ENCODE peak calls at places on chromosomes 2 and 18, in five cellular contexts. K, Z, E, O and W are unnamed samples.

GRCh38 chr2:172440795-172441194 is 13.4 kb downstream of the ITGA6 start:
- DNase-seq in K (no peak), Z (no peak), E (no peak), O (no peak), W (no peak)

GRCh38 chr18:63083555-63083954 is 236.0 kb downstream of the BCL2 start:
- DNase-seq in K (no peak), Z (no peak), E (no peak), O (no peak), W (no peak)

GRCh38 chr2:182779323-182779722 is 63.3 kb downstream of the DNAJC10 start:
- DNase-seq in K (no peak), Z (no peak), E (no peak), O (no peak), W (no peak)

GRCh38 chr2:17282826-17283225 is 235.4 kb downstream of the RAD51AP2 start:
- DNase-seq in K (no peak), Z (no peak), E (no peak), O (no peak), W (no peak)

GRCh38 chr2:176536739-176537138 is 267.5 kb downstream of the MTX2 start:
- DNase-seq in K (no peak), Z (no peak), E (no peak), O (no peak), W (no peak)

GRCh38 chr2:108388045-108388444 is 10.3 kb downstream of the SULT1C4 start:
- DNase-seq in K (no peak), Z (peak), E (no peak), O (no peak), W (no peak)

GRCh38 chr2:136131484-136131960 is 13.6 kb upstream of the CXCR4 start:
- DNase-seq in K (no peak), Z (no peak), E (no peak), O (no peak), W (no peak)

GRCh38 chr18:75256376-75256775 is 45.8 kb downstream of the TSHZ1 start:
- DNase-seq in K (no peak), Z (no peak), E (no peak), O (no peak), W (no peak)

GRCh38 chr18:43744960-43745740 is 467.9 kb upstream of the SYT4 start:
- DNase-seq in K (no peak), Z (no peak), E (no peak), O (no peak), W (no peak)

GRCh38 chr2:219836647-219837177 is 209.3 kb downstream of the SLC4A3 start:
- DNase-seq in K (no peak), Z (peak), E (peak), O (no peak), W (no peak)

GRCh38 chr2:130844161-130844560 is 7.4 kb downstream of the ARHGEF4 start:
- DNase-seq in K (no peak), Z (no peak), E (no peak), O (no peak), W (no peak)

GRCh38 chr2:230441188-230441897 is 25.3 kb downstream of the SP100 start:
- DNase-seq in K (no peak), Z (no peak), E (no peak), O (peak), W (no peak)

GRCh38 chr2:219286436-219287115 is 7.4 kb downstream of the DNAJB2 start:
- DNase-seq in K (no peak), Z (no peak), E (no peak), O (no peak), W (no peak)

GRCh38 chr2:105797298-105797819 is 52.6 kb downstream of the NCK2 start:
- DNase-seq in K (no peak), Z (no peak), E (peak), O (peak), W (no peak)

GRCh38 chr2:64203131-64204005 is 59.1 kb upstream of the PELI1 start:
- DNase-seq in K (no peak), Z (no peak), E (no peak), O (no peak), W (no peak)

GRCh38 chr2:6828299-6828584 is 37.5 kb downstream of the CMPK2 start:
- DNase-seq in K (no peak), Z (no peak), E (peak), O (no peak), W (no peak)

GRCh38 chr2:61530365-61531148 is 7.6 kb downstream of the XPO1 start:
- DNase-seq in K (no peak), Z (no peak), E (no peak), O (no peak), W (no peak)

GRCh38 chr2:71674158-71674807 is 220.9 kb downstream of the DYSF start:
- DNase-seq in K (no peak), Z (no peak), E (no peak), O (no peak), W (no peak)

GRCh38 chr2:196295005-196295404 is 123.6 kb upstream of the STK17B start:
- DNase-seq in K (no peak), Z (no peak), E (no peak), O (no peak), W (no peak)

GRCh38 chr2:193907561-193907960 is 1712.8 kb upstream of the TMEFF2 start:
- DNase-seq in K (no peak), Z (no peak), E (no peak), O (no peak), W (no peak)
- TF ChIP-seq HDAC2 in K (no peak), Z (no peak), E (no peak), O (no peak), W (no peak)

DNA sequence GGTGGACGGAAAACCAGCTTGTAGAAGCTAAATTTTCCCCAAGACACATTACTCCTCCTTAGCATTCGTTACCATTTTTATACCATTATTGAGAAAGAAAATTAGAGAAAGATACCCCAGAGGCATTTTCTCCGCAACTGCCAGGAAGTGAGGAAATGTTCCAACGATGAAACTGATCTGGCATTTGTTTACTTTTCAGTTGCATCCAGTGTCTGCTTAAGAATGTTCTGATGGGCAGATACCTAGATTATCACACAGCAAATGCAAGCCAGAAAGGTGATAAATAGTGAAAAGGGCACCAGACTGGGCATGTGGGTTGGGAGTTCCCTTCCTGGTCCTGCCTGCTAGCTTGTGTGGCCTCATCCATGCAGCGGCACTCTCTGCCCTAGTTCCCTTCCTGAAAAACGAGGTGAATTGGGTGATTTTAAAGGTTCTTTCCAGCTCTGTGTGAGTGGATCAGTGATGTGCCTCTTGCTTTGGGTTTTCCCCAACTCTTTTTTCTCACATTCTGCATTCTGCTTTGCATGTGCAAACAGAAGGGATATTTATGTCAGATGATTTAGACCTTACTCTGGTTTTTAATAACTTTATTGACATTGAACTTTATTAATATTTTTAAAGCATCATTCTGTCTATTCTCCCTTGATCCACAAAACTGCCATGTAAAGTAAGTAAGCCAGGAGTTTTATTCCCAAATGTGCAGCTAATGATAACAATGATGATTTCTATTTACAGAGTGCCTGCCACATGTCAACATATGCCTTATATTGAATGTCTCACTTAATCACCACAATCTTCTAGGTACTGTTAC is 139.6 kb downstream of the INSIG2 start:
- DNase-seq in K (no peak), Z (no peak), E (no peak), O (peak), W (no peak)
- TF ChIP-seq HDAC2 in K (no peak), Z (no peak), E (no peak), O (no peak), W (no peak)

GRCh38 chr2:8599421-8600242 is 82.2 kb upstream of the ID2 start:
- DNase-seq in K (no peak), Z (no peak), E (peak), O (no peak), W (no peak)

GRCh38 chr2:8597094-8597493 is 84.8 kb upstream of the ID2 start:
- DNase-seq in K (no peak), Z (no peak), E (no peak), O (no peak), W (no peak)

GRCh38 chr2:8595821-8596600 is 85.8 kb upstream of the ID2 start:
- DNase-seq in K (no peak), Z (no peak), E (no peak), O (no peak), W (no peak)

GRCh38 chr2:8595428-8595805 is 86.4 kb upstream of the ID2 start:
- DNase-seq in K (no peak), Z (no peak), E (no peak), O (no peak), W (no peak)

DNA sequence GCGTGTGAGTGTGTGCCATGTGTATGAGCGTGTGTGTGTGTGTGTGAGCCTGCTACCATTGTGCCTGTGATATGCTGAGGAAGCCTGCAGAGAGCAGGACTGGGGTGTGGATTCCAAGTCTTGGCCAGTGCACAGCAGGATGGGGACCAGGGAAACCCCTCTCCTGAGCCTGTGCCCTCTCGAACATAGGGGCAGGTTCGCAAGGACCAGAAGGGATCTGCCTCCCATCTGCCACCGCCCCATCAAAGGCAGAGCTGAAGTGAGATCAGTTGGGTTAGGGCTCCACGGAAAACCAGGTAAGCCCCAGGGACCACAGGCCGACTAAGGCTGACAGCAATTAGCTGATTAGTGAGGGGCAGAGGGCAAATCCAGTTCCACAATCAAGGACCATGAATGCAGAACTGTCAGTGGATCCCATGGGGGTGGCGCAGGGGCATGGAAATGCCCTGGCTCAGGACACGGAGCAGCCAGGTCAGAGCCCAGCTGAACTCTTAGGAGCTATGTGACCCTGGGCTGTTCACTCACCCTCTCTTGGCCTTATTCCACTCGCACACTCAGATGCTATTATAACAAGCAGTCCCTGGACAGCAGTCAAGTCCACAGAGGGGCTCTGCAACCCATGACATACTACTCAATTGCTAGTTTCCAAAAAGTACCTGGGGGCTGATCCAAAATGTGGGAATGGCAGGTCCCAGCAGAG is 84.2 kb upstream of the ID2 start:
- DNase-seq in K (no peak), Z (no peak), E (no peak), O (no peak), W (no peak)
- TF ChIP-seq HDAC2 in K (no peak), Z (no peak), E (no peak), O (no peak), W (no peak)

DNA sequence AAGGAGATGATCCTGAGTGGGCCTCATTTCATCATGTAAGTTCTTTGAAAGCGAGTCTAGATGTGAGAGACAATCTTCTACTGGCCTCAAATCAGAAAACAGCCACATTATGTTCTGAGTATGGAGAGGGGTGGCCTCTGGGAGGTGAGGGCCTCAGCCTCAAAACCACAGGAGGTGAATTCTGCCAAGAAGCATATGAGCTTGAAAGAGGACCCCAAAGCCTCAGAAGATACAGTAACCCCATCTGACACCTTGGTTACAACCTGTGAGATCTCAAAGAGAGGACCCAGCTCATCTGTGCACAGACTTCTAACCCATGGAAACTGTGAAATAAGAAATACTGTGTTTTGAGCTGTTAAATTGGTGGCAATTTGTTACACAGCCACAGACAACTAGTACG is 200.1 kb downstream of the ARHGAP15 start:
- DNase-seq in K (no peak), Z (no peak), E (no peak), O (no peak), W (no peak)
- TF ChIP-seq HDAC2 in K (no peak), Z (no peak), E (no peak), O (no peak), W (no peak)

GRCh38 chr2:121085801-121086200 is 199.2 kb downstream of the TFCP2L1 start:
- DNase-seq in K (no peak), Z (no peak), E (no peak), O (no peak), W (no peak)
- TF ChIP-seq HDAC2 in K (no peak), Z (no peak), E (no peak), O (no peak), W (no peak)

GRCh38 chr2:120885749-120886148 is 150.1 kb downstream of the GLI2 start:
- DNase-seq in K (no peak), Z (no peak), E (no peak), O (no peak), W (no peak)

GRCh38 chr2:120886534-120886961 is 150.9 kb downstream of the GLI2 start:
- DNase-seq in K (no peak), Z (no peak), E (no peak), O (no peak), W (no peak)

GRCh38 chr2:120885311-120885710 is 149.6 kb downstream of the GLI2 start:
- DNase-seq in K (peak), Z (no peak), E (no peak), O (no peak), W (no peak)

GRCh38 chr2:120883607-120884405 is 148.1 kb downstream of the GLI2 start:
- DNase-seq in K (peak), Z (no peak), E (no peak), O (no peak), W (no peak)

GRCh38 chr2:120884406-120885290 is 149.0 kb downstream of the GLI2 start:
- DNase-seq in K (no peak), Z (no peak), E (no peak), O (no peak), W (no peak)
- TF ChIP-seq HDAC2 in K (no peak), Z (no peak), E (no peak), O (no peak), W (no peak)